ENCODE peak calls at places on chromosomes 6 and 20, in five cellular contexts. One of them, this sample, is unnamed.

GRCh38 chr6:142935553-142936517 is 9.1 kb downstream of the HIVEP2 start:
- DNase-seq in stimulated activated effector memory CD8-positive, alpha-beta T cell treated with anti-CD3 and anti-CD28 coated beads, Interleukin-12 subunit alpha, Interleukin-12 subunit beta, amount 100 ng/mL, for 72 hours: peak
- DNase-seq in left cardiac atrium: no peak
- DNase-seq in mesendoderm: no peak
- DNase-seq in GM10248: no peak
- DNase-seq in this sample: no peak

GRCh38 chr6:131923356-131923755 is 27.8 kb downstream of the CCN2 start:
- DNase-seq in mesendoderm: peak
- DNase-seq in stimulated activated effector memory CD8-positive, alpha-beta T cell treated with anti-CD3 and anti-CD28 coated beads, Interleukin-12 subunit alpha, Interleukin-12 subunit beta, amount 100 ng/mL, for 72 hours: peak
- DNase-seq in left cardiac atrium: no peak
- DNase-seq in GM10248: no peak
- DNase-seq in this sample: peak

GRCh38 chr6:154438882-154439281 is 71.6 kb downstream of the CNKSR3 start:
- DNase-seq in GM10248: no peak
- DNase-seq in stimulated activated effector memory CD8-positive, alpha-beta T cell treated with anti-CD3 and anti-CD28 coated beads, Interleukin-12 subunit alpha, Interleukin-12 subunit beta, amount 100 ng/mL, for 72 hours: no peak
- DNase-seq in left cardiac atrium: no peak
- DNase-seq in mesendoderm: no peak
- DNase-seq in this sample: no peak

GRCh38 chr6:82917346-82918064 is 148.1 kb downstream of the UBE3D start:
- DNase-seq in mesendoderm: no peak
- DNase-seq in stimulated activated effector memory CD8-positive, alpha-beta T cell treated with anti-CD3 and anti-CD28 coated beads, Interleukin-12 subunit alpha, Interleukin-12 subunit beta, amount 100 ng/mL, for 72 hours: no peak
- DNase-seq in left cardiac atrium: no peak
- DNase-seq in GM10248: no peak
- DNase-seq in this sample: no peak

GRCh38 chr20:40991181-40991889 is 37.3 kb upstream of the TOP1 start:
- DNase-seq in left cardiac atrium: no peak
- DNase-seq in mesendoderm: no peak
- DNase-seq in GM10248: peak
- DNase-seq in stimulated activated effector memory CD8-positive, alpha-beta T cell treated with anti-CD3 and anti-CD28 coated beads, Interleukin-12 subunit alpha, Interleukin-12 subunit beta, amount 100 ng/mL, for 72 hours: peak
- DNase-seq in this sample: no peak

GRCh38 chr6:76441850-76442249 is 369.4 kb upstream of the IMPG1 start:
- DNase-seq in left cardiac atrium: no peak
- DNase-seq in mesendoderm: peak
- DNase-seq in GM10248: no peak
- DNase-seq in stimulated activated effector memory CD8-positive, alpha-beta T cell treated with anti-CD3 and anti-CD28 coated beads, Interleukin-12 subunit alpha, Interleukin-12 subunit beta, amount 100 ng/mL, for 72 hours: no peak
- DNase-seq in this sample: no peak

GRCh38 chr6:121851056-121851455 is 415.6 kb downstream of the GJA1 start:
- DNase-seq in mesendoderm: peak
- DNase-seq in left cardiac atrium: no peak
- DNase-seq in stimulated activated effector memory CD8-positive, alpha-beta T cell treated with anti-CD3 and anti-CD28 coated beads, Interleukin-12 subunit alpha, Interleukin-12 subunit beta, amount 100 ng/mL, for 72 hours: no peak
- DNase-seq in GM10248: no peak
- DNase-seq in this sample: no peak

GRCh38 chr6:89690944-89691324 is 52.4 kb upstream of the LYRM2 start:
- DNase-seq in GM10248: no peak
- DNase-seq in mesendoderm: peak
- DNase-seq in stimulated activated effector memory CD8-positive, alpha-beta T cell treated with anti-CD3 and anti-CD28 coated beads, Interleukin-12 subunit alpha, Interleukin-12 subunit beta, amount 100 ng/mL, for 72 hours: no peak
- DNase-seq in left cardiac atrium: no peak
- DNase-seq in this sample: no peak

GRCh38 chr20:44788706-44789456 is 21.5 kb downstream of the RIMS4 start:
- DNase-seq in mesendoderm: no peak
- DNase-seq in stimulated activated effector memory CD8-positive, alpha-beta T cell treated with anti-CD3 and anti-CD28 coated beads, Interleukin-12 subunit alpha, Interleukin-12 subunit beta, amount 100 ng/mL, for 72 hours: no peak
- DNase-seq in GM10248: no peak
- DNase-seq in left cardiac atrium: no peak
- DNase-seq in this sample: no peak

GRCh38 chr6:3919130-3919628 is 70.0 kb downstream of the FAM50B start:
- DNase-seq in GM10248: no peak
- DNase-seq in left cardiac atrium: no peak
- DNase-seq in mesendoderm: peak
- DNase-seq in stimulated activated effector memory CD8-positive, alpha-beta T cell treated with anti-CD3 and anti-CD28 coated beads, Interleukin-12 subunit alpha, Interleukin-12 subunit beta, amount 100 ng/mL, for 72 hours: no peak
- DNase-seq in this sample: no peak

GRCh38 chr6:130676077-130676772 is 151.0 kb upstream of the SMLR1 start:
- DNase-seq in left cardiac atrium: no peak
- DNase-seq in mesendoderm: peak
- DNase-seq in stimulated activated effector memory CD8-positive, alpha-beta T cell treated with anti-CD3 and anti-CD28 coated beads, Interleukin-12 subunit alpha, Interleukin-12 subunit beta, amount 100 ng/mL, for 72 hours: no peak
- DNase-seq in GM10248: no peak
- DNase-seq in this sample: no peak

GRCh38 chr20:53657732-53658131 is 64.1 kb upstream of the ZNF217 start:
- DNase-seq in mesendoderm: peak
- DNase-seq in left cardiac atrium: no peak
- DNase-seq in stimulated activated effector memory CD8-positive, alpha-beta T cell treated with anti-CD3 and anti-CD28 coated beads, Interleukin-12 subunit alpha, Interleukin-12 subunit beta, amount 100 ng/mL, for 72 hours: no peak
- DNase-seq in GM10248: no peak
- DNase-seq in this sample: no peak

GRCh38 chr6:137893726-137894125 is 26.7 kb downstream of the TNFAIP3 start:
- DNase-seq in mesendoderm: no peak
- DNase-seq in left cardiac atrium: no peak
- DNase-seq in GM10248: no peak
- DNase-seq in stimulated activated effector memory CD8-positive, alpha-beta T cell treated with anti-CD3 and anti-CD28 coated beads, Interleukin-12 subunit alpha, Interleukin-12 subunit beta, amount 100 ng/mL, for 72 hours: no peak
- DNase-seq in this sample: no peak

GRCh38 chr6:140462495-140463311 is 1088.3 kb upstream of the CITED2 start:
- DNase-seq in mesendoderm: peak
- DNase-seq in GM10248: no peak
- DNase-seq in left cardiac atrium: no peak
- DNase-seq in stimulated activated effector memory CD8-positive, alpha-beta T cell treated with anti-CD3 and anti-CD28 coated beads, Interleukin-12 subunit alpha, Interleukin-12 subunit beta, amount 100 ng/mL, for 72 hours: no peak
- DNase-seq in this sample: peak

GRCh38 chr20:3647418-3647817 is 15.8 kb downstream of the GFRA4 start:
- DNase-seq in stimulated activated effector memory CD8-positive, alpha-beta T cell treated with anti-CD3 and anti-CD28 coated beads, Interleukin-12 subunit alpha, Interleukin-12 subunit beta, amount 100 ng/mL, for 72 hours: no peak
- DNase-seq in mesendoderm: no peak
- DNase-seq in GM10248: no peak
- DNase-seq in left cardiac atrium: no peak
- DNase-seq in this sample: no peak

GRCh38 chr20:32183947-32184635 is 23.5 kb downstream of the PLAGL2 start:
- DNase-seq in left cardiac atrium: no peak
- DNase-seq in GM10248: no peak
- DNase-seq in mesendoderm: no peak
- DNase-seq in stimulated activated effector memory CD8-positive, alpha-beta T cell treated with anti-CD3 and anti-CD28 coated beads, Interleukin-12 subunit alpha, Interleukin-12 subunit beta, amount 100 ng/mL, for 72 hours: no peak
- DNase-seq in this sample: no peak

GRCh38 chr6:87628881-87629280 is 38.9 kb downstream of the ORC3 start:
- DNase-seq in mesendoderm: no peak
- DNase-seq in left cardiac atrium: no peak
- DNase-seq in GM10248: no peak
- DNase-seq in stimulated activated effector memory CD8-positive, alpha-beta T cell treated with anti-CD3 and anti-CD28 coated beads, Interleukin-12 subunit alpha, Interleukin-12 subunit beta, amount 100 ng/mL, for 72 hours: no peak
- DNase-seq in this sample: no peak

GRCh38 chr6:36345681-36346417 is 9.2 kb upstream of the BNIP5 start:
- DNase-seq in mesendoderm: peak
- DNase-seq in left cardiac atrium: no peak
- DNase-seq in GM10248: no peak
- DNase-seq in stimulated activated effector memory CD8-positive, alpha-beta T cell treated with anti-CD3 and anti-CD28 coated beads, Interleukin-12 subunit alpha, Interleukin-12 subunit beta, amount 100 ng/mL, for 72 hours: no peak
- DNase-seq in this sample: no peak

GRCh38 chr20:48718914-48719578 is 108.8 kb downstream of the PREX1 start:
- DNase-seq in left cardiac atrium: no peak
- DNase-seq in GM10248: no peak
- DNase-seq in mesendoderm: no peak
- DNase-seq in stimulated activated effector memory CD8-positive, alpha-beta T cell treated with anti-CD3 and anti-CD28 coated beads, Interleukin-12 subunit alpha, Interleukin-12 subunit beta, amount 100 ng/mL, for 72 hours: peak
- DNase-seq in this sample: no peak

GRCh38 chr6:36954262-36954931 is at the start of gene PI16:
- DNase-seq in left cardiac atrium: no peak
- DNase-seq in mesendoderm: no peak
- DNase-seq in stimulated activated effector memory CD8-positive, alpha-beta T cell treated with anti-CD3 and anti-CD28 coated beads, Interleukin-12 subunit alpha, Interleukin-12 subunit beta, amount 100 ng/mL, for 72 hours: no peak
- DNase-seq in GM10248: no peak
- DNase-seq in this sample: no peak

GRCh38 chr6:129667621-129668020 is 42.4 kb downstream of the ARHGAP18 start:
- DNase-seq in mesendoderm: no peak
- DNase-seq in stimulated activated effector memory CD8-positive, alpha-beta T cell treated with anti-CD3 and anti-CD28 coated beads, Interleukin-12 subunit alpha, Interleukin-12 subunit beta, amount 100 ng/mL, for 72 hours: no peak
- DNase-seq in GM10248: no peak
- DNase-seq in left cardiac atrium: no peak
- DNase-seq in this sample: no peak

GRCh38 chr20:63106108-63106764 is 99.5 kb upstream of the BHLHE23 start:
- DNase-seq in mesendoderm: no peak
- DNase-seq in left cardiac atrium: peak
- DNase-seq in stimulated activated effector memory CD8-positive, alpha-beta T cell treated with anti-CD3 and anti-CD28 coated beads, Interleukin-12 subunit alpha, Interleukin-12 subunit beta, amount 100 ng/mL, for 72 hours: no peak
- DNase-seq in GM10248: no peak
- DNase-seq in this sample: no peak

GRCh38 chr20:3576363-3576762 is 86.8 kb downstream of the GFRA4 start:
- DNase-seq in left cardiac atrium: no peak
- DNase-seq in stimulated activated effector memory CD8-positive, alpha-beta T cell treated with anti-CD3 and anti-CD28 coated beads, Interleukin-12 subunit alpha, Interleukin-12 subunit beta, amount 100 ng/mL, for 72 hours: no peak
- DNase-seq in mesendoderm: no peak
- DNase-seq in GM10248: no peak
- DNase-seq in this sample: no peak